ENCODE peak calls at places on chromosome 13, in ten cellular contexts. F is CD4-positive, CD25-positive, alpha-beta regulatory T cell; M is HL-60; Z is mesendoderm; K is pancreas; O is upper lobe of right lung; W is SK-N-SH; A is substantia nigra; E is breast epithelium; C is lower lobe of right lung. X is an unnamed sample.

GRCh38 chr13:77820431-77821149 is 98.0 kb downstream of the EDNRB start:
- DNase-seq in Z (peak; percentile 21), F (no peak), W (no peak), E (no peak), K (no peak), O (no peak), A (no peak), M (no peak), C (no peak), X (no peak)

GRCh38 chr13:76823969-76824368 is 62.2 kb downstream of the KCTD12 start:
- DNase-seq in O (no peak), M (no peak), E (no peak), K (no peak), Z (peak; percentile 31), W (no peak), F (no peak), A (no peak), C (no peak), X (no peak)

GRCh38 chr13:101624210-101624922 is 171.9 kb downstream of the ITGBL1 start:
- DNase-seq in E (no peak), A (no peak), W (no peak), K (no peak), Z (peak; percentile 21), M (no peak), O (no peak), F (no peak), C (no peak), X (no peak)

GRCh38 chr13:28819748-28820098 is 416 bp upstream of the MTUS2 start:
- DNase-seq in A (no peak), Z (peak; percentile 77), C (peak; percentile 59), K (peak; percentile 53), W (peak; percentile 85), M (no peak), F (no peak), E (no peak), O (peak; percentile 77), X (peak; percentile 69)

GRCh38 chr13:87295636-87296035 is 375.5 kb upstream of the SLITRK5 start:
- DNase-seq in M (no peak), W (no peak), E (no peak), Z (no peak), A (no peak), C (no peak), O (no peak), F (no peak), K (no peak), X (no peak)

GRCh38 chr13:51432576-51432975 is 20.3 kb downstream of the INTS6 start:
- DNase-seq in F (no peak), M (no peak), W (no peak), Z (no peak), A (no peak), C (no peak), O (no peak), K (no peak), E (no peak), X (no peak)

GRCh38 chr13:51243832-51244231 is 21.6 kb downstream of the FAM124A start:
- DNase-seq in Z (peak; percentile 46), E (no peak), F (no peak), C (no peak), W (no peak), O (no peak), M (no peak), K (no peak), A (no peak), X (no peak)

GRCh38 chr13:21150013-21150412 is 26.3 kb downstream of the SKA3 start:
- DNase-seq in Z (no peak), W (no peak), E (no peak), F (no peak), C (no peak), A (no peak), K (no peak), O (no peak), M (no peak), X (no peak)

DNA sequence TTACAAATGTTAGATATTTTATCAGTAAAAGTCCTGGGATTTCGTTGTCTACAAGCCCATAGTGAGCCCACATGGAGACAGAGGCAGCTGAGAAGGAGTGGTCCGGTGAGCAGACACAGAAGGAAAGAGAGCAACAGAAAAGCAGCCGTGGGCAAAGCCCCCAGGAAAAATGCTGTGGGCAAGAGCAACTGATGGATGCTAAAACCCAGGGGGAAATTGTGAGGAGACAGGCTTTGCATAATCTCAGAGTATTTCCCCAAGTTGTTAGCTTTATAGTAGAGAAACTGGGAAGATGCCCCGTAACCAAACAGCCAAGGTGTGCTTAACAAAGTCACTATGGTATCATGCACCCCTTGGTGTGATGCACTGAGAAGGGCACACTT is 35.1 kb downstream of the GJA3 start:
- DNase-seq in E (no peak), M (no peak), O (no peak), C (no peak), Z (no peak), A (no peak), F (no peak), W (no peak), K (no peak), X (no peak)
- H3K27ac ChIP-seq in E (no peak overlapping the region), M (peak overlapping the region; percentile 85), O (no peak overlapping the region), C (no peak overlapping the region), Z (no peak overlapping the region), A (peak overlapping the region; percentile 72), F (no peak overlapping the region), W (peak overlapping the region; percentile 10), K (no peak overlapping the region), X (peak overlapping the region; percentile 97)

DNA sequence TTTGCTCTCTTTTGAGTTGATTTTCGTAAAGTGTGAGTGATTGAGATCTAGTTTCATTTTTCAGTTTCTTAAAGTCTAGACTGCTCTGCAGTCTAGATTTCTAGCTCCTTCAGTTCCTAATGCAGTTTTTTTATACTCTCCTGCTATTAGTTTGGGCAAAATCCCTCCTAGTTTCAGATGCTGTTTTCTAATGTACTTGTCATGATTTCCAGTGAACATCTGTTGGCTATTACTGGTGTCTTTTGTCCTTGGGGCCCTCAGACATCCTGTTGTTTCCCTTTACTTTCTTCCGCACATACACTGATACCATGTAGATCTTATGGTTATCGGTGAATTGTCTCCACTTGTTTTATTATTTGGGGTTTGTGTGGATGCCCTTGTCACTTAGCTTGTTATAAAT is 292.1 kb downstream of the TDRD3 start:
- DNase-seq in A (no peak), M (no peak), K (no peak), F (no peak), W (peak; percentile 14), C (no peak), Z (no peak), E (no peak), O (no peak), X (no peak)
- H3K27ac ChIP-seq in A (no peak overlapping the region), M (no peak overlapping the region), K (no peak overlapping the region), F (no peak overlapping the region), W (no peak overlapping the region), C (no peak overlapping the region), Z (no peak overlapping the region), E (no peak overlapping the region), O (no peak overlapping the region), X (no peak overlapping the region)

DNA sequence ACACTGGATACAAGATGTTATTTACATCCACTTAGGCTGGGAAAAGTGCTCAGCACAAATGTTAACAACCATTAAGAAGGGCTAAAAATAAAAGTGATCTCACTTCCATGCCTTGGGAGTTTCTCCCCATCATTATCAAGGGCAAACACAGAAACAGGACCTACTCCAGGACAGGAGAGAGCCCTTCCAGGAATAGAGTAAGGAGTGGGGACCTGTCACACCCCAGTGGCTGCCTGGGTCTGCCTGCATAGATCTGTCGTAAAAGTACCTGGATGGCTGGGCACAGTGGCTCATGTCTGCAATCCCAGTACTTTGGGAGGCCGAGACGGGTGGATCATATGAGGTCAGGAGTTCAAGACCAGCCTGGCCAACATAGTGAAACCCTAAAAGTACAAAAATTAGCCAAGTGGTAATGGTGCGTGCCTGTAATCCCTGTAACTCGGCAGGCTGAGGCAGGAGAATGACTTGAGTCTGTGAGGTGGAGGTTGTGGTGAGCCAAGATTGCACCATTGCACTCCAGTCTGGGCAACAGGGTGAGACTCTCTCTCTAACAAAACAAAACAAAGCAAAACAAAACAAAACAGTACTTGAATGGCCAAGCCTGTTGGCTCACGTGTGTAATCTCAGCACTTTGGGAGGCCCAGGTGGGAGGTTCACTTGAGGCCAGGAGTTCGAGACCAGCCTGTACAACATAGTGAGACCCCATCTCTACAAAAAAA is 5.6 kb downstream of the ATP8A2 start:
- DNase-seq in F (no peak), C (no peak), E (no peak), Z (no peak), M (no peak), W (no peak), K (no peak), A (no peak), O (no peak), X (no peak)
- H3K27ac ChIP-seq in F (no peak overlapping the region), C (no peak overlapping the region), E (no peak overlapping the region), Z (no peak overlapping the region), M (no peak overlapping the region), W (no peak overlapping the region), K (no peak overlapping the region), A (no peak overlapping the region), O (no peak overlapping the region), X (no peak overlapping the region)

GRCh38 chr13:36919833-36920611 is at the start of gene SMAD9:
- DNase-seq in O (peak; percentile 91), C (peak; percentile 85), E (peak; percentile 61), Z (peak; percentile 74), M (peak; percentile 27), F (no peak), K (peak; percentile 64), W (peak; percentile 91), A (peak; percentile 39), X (peak; percentile 83)
- H3K27ac ChIP-seq in O (peak within 1 kb of the TSS; percentile 61), C (peak within 1 kb of the TSS; percentile 72), E (peak within 1 kb of the TSS; percentile 70), Z (no peak within 1 kb of the TSS), M (no peak within 1 kb of the TSS), F (no peak within 1 kb of the TSS), K (peak within 1 kb of the TSS; percentile 28), W (peak within 1 kb of the TSS; percentile 84), A (peak within 1 kb of the TSS; percentile 49), X (peak within 1 kb of the TSS; percentile 83)

DNA sequence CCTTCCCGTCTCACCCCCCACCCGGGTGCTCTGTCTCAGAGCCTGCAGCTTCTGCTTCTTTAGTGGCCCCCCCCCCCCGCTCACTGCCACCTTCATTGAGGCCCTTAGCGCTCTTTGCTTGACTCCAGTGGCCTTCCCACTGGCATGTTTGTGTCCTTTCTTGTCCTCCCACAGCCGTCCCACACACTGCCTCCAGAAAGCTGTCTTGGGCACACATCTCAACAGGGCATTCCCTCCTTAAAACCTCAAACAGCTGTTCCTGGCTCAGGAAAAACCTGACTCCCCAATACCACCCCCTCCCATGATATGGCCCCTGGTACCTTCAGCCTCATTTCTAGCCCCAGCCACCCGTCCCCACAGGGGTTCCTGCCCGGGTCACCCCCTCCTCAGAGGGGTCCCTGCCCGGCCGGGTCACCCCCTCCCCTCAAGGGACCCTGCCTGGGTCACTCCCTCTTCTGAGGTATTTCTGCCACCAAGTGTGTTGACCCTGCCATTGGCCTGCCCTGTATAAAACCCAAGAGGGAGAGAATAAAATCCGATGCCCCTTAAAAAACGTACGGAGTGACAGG is 8.9 kb downstream of the B3GLCT start:
- DNase-seq in C (no peak), E (no peak), Z (no peak), K (no peak), W (no peak), M (no peak), O (no peak), F (no peak), A (no peak), X (no peak)
- H3K27ac ChIP-seq in C (no peak overlapping the region), E (peak overlapping the region; percentile 13), Z (no peak overlapping the region), K (no peak overlapping the region), W (no peak overlapping the region), M (no peak overlapping the region), O (no peak overlapping the region), F (no peak overlapping the region), A (no peak overlapping the region), X (peak overlapping the region; percentile 76)